ENCODE peak calls at places on chromosomes 1 and 21, in four cellular contexts. E is SK-N-SH, T is K562, I is GM12878. X is an unnamed sample.

GRCh38 chr1:156076609-156077429 is 5.4 kb downstream of the MEX3A start:
- DNase-seq in E (no peak), T (no peak), I (no peak), X (peak)

GRCh38 chr1:13760921-13761320 is 60.9 kb downstream of the PRDM2 start:
- DNase-seq in E (no peak), T (no peak), I (no peak), X (no peak)

GRCh38 chr1:201044119-201044518 is 20.6 kb upstream of the KIF21B start:
- DNase-seq in E (no peak), T (no peak), I (no peak), X (no peak)

GRCh38 chr1:211606914-211607751 is 28.2 kb upstream of the SLC30A1 start:
- DNase-seq in E (no peak), T (peak), I (peak), X (no peak)

GRCh38 chr1:41496080-41497055 is 11.9 kb upstream of the EDN2 start:
- DNase-seq in E (no peak), T (peak), I (no peak), X (peak)

GRCh38 chr1:38235705-38236104 is 189.1 kb upstream of the POU3F1 start:
- DNase-seq in E (no peak), T (no peak), I (no peak), X (no peak)

GRCh38 chr1:2001773-2002411 is 1.7 kb downstream of the CFAP74 start:
- DNase-seq in E (no peak), T (no peak), I (no peak), X (no peak)

GRCh38 chr1:25256578-25257129 is 9.4 kb upstream of the RSRP1 start:
- DNase-seq in E (no peak), T (no peak), I (no peak), X (no peak)

DNA sequence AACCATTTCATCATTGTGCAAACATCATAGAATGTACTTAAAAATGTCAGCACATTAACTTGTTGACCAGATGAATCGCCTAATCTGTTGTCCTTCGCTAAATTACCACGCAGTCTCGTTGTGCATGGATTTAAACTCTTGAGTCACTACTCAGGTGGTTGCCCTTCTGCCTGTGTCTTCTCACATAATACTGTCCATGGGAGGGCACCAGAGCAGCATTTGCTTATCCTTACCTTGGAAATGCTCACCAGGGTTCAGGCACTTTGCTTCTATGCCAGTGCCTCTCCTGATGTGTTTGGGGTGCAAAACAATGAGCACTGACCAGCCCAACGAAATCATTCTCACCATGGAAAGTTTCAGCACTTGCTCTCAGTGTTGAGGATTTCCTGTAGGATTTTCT is 559.9 kb downstream of the RWDD3 start:
- DNase-seq in E (no peak), T (no peak), I (no peak), X (peak)
- TF ChIP-seq USF1 in E (no peak), T (no peak), I (no peak), X (no peak)

GRCh38 chr1:119818181-119818580 is 6.9 kb upstream of the REG4 start:
- DNase-seq in E (no peak), T (no peak), I (no peak), X (no peak)

GRCh38 chr1:119815361-119815760 is 4.1 kb upstream of the REG4 start:
- DNase-seq in E (no peak), T (no peak), I (no peak), X (no peak)

GRCh38 chr1:119811985-119812557 is 811 bp upstream of the REG4 start:
- DNase-seq in E (no peak), T (no peak), I (no peak), X (no peak)

GRCh38 chr1:119814288-119814687 is 3.0 kb upstream of the REG4 start:
- DNase-seq in E (no peak), T (no peak), I (no peak), X (no peak)

DNA sequence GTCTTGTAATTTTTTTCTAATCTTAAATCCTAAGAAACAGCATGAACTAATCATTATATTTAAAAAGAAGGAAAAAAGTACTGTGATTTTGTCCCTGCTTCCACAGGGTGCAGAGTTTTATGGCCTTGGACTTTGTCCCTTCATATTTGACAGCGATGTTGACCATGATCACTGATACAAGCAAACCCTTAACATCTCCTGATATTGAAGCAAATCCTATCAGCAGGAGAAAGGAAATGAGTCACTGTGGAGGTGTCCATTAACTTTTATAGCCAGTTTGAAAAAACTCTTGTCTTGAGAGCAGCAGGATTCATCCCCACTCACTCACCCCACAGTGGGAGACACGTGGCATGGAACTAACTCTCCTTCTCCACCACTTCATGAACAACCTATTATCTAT is 5.1 kb upstream of the REG4 start:
- DNase-seq in E (no peak), T (no peak), I (no peak), X (no peak)
- TF ChIP-seq MAX in E (no peak), T (no peak), I (no peak), X (no peak)

DNA sequence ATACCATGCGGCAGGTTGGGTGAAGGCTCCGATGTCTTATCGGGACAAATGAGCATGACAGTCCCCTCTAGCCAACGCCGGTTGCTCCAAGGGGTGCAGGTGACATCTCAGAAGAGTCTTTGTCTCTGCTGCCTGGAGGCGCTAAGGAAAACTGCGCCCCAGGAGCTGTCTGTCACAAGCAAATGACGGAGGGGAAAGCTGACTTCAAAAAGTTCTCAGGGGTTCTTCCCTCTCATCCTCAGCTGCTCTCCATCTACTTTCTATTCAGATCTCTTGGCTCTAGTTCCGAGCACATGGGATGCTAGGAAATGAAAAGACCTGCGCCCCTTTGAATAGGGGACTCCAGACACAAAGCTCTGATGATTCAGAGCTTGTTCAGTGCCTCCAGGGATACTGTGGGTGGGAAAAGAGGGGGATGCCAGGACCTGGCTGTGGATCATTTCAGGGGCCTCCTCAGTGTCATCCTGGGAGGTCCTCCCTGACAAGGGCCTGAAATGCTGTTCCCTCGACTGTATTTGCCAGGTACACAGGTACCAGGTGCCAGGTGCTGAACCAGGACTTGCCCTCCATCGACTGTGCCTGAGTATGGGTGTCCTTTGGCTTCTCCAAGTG is 869 bp upstream of the KIAA0040 start:
- DNase-seq in E (peak), T (no peak), I (no peak), X (no peak)
- TF ChIP-seq USF1 in E (no peak), T (no peak), I (no peak), X (no peak)

DNA sequence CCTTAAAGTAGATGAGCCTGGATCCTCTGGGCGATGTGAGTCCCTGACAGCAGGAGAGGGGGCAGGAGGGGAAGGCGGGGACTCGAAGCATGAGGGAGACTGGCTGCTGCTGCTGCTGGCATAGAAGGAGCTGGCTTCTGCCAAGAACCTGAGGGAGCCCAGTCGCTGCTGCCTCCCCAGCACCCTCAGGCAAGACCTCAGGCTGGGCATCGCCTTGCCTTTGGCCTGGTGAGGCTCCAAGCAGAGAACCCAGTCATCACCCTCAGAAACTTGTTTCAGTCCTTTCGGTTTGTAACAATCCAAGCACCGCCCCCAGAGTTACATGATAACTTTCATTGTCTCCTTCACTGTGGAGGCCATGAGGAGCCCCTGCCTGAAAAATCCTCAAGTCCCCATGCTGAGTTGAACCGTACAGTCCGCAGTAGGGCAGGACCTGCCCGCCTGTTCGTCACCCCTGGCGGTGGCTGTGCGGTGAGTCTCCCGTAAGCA is 38.8 kb downstream of the POFUT2 start:
- DNase-seq in E (peak), T (no peak), I (no peak), X (no peak)
- TF ChIP-seq MAX in E (no peak), T (no peak), I (no peak), X (no peak)

GRCh38 chr1:23530089-23530749 is 814 bp downstream of the E2F2 start:
- DNase-seq in E (no peak), T (peak), I (no peak), X (no peak)
- TF ChIP-seq USF1 in E (no peak), T (peak), I (no peak), X (no peak)

GRCh38 chr1:153483776-153484175 is 23.3 kb upstream of the S100A7 start:
- DNase-seq in E (no peak), T (no peak), I (no peak), X (peak)

GRCh38 chr1:153488731-153489130 is 28.3 kb upstream of the S100A7 start:
- DNase-seq in E (no peak), T (no peak), I (no peak), X (no peak)

GRCh38 chr1:153490272-153491051 is 30.0 kb upstream of the S100A7 start:
- DNase-seq in E (no peak), T (no peak), I (no peak), X (no peak)

GRCh38 chr1:153485880-153486279 is 25.4 kb upstream of the S100A7 start:
- DNase-seq in E (peak), T (no peak), I (no peak), X (no peak)
- TF ChIP-seq MAX in E (no peak), T (no peak), I (no peak), X (no peak)

DNA sequence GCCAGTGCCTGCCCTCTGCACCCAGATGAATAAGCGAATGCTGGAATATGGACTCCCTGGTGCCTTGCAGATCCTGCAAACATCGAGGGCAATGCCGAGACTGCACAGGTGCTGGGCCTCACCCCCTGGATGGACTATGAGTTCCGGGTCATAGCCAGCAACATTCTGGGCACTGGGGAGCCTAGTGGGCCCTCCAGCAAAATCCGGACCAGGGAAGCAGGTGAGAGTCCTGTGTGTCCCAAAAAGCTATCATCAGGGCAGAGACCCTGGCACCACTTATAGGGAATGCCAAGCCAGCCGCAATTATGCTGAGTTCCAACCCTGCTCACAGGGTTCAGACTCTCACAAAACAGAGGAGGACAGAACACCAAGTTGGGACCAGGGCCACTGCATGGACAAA is 17.2 kb downstream of the TMEM81 start:
- DNase-seq in E (no peak), T (no peak), I (no peak), X (no peak)
- TF ChIP-seq USF1 in E (no peak), T (no peak), I (no peak), X (no peak)

X was measured in WTC11.